ENCODE peak calls at places on chromosomes 6 and 20, in five cellular contexts. I is SK-N-SH, D is H1, A is prostate gland, B is spleen. J is an unnamed sample.

GRCh38 chr20:3248167-3248992 is 9.4 kb upstream of the SLC4A11 start:
- DNase-seq in B (peak), D (no peak), I (no peak), A (no peak), J (peak)

GRCh38 chr20:48098099-48098498 is 312.8 kb upstream of the SULF2 start:
- DNase-seq in I (no peak), D (no peak), B (no peak), A (no peak), J (no peak)

GRCh38 chr20:61516398-61517208 is 264.5 kb downstream of the CDH4 start:
- DNase-seq in A (no peak), B (peak), D (no peak), I (no peak), J (no peak)

GRCh38 chr20:62894261-62894660 is 32.0 kb downstream of the DIDO1 start:
- DNase-seq in I (no peak), D (no peak), B (no peak), A (no peak), J (no peak)

GRCh38 chr6:83436674-83437073 is 5.8 kb upstream of the ME1 start:
- DNase-seq in I (no peak), A (no peak), B (no peak), D (no peak), J (no peak)

GRCh38 chr20:25065625-25066338 is 7.8 kb upstream of the ACSS1 start:
- DNase-seq in B (peak), A (peak), D (no peak), I (peak), J (peak)

GRCh38 chr6:39206250-39206721 is 23.0 kb downstream of the KCNK5 start:
- DNase-seq in D (no peak), B (no peak), I (no peak), A (no peak), J (peak)

GRCh38 chr20:13105864-13106457 is 97.2 kb downstream of the SPTLC3 start:
- DNase-seq in I (peak), A (no peak), B (no peak), D (no peak), J (no peak)

GRCh38 chr6:134063966-134064445 is 11.6 kb upstream of the SLC2A12 start:
- DNase-seq in D (no peak), I (peak), B (no peak), A (peak), J (peak)

GRCh38 chr6:100554228-100554627 is 89.5 kb upstream of the SIM1 start:
- DNase-seq in A (no peak), B (no peak), D (no peak), I (no peak), J (no peak)

GRCh38 chr6:45574885-45575284 is 197.2 kb upstream of the SUPT3H start:
- DNase-seq in D (no peak), A (no peak), I (no peak), B (no peak), J (no peak)

GRCh38 chr6:21278078-21278790 is 315.3 kb upstream of the SOX4 start:
- DNase-seq in I (no peak), B (no peak), D (no peak), A (no peak), J (no peak)

GRCh38 chr6:25652007-25652515 is at the start of gene SCGN:
- DNase-seq in D (peak), I (peak), A (peak), B (no peak), J (peak)

GRCh38 chr20:37276494-37277252 is 12.8 kb upstream of the MANBAL start:
- DNase-seq in I (peak), A (peak), B (no peak), D (no peak), J (peak)

GRCh38 chr6:90523779-90524310 is 63.0 kb downstream of the MAP3K7 start:
- DNase-seq in A (no peak), D (no peak), B (no peak), I (no peak), J (no peak)

GRCh38 chr20:58515240-58516212 is at the start of gene APCDD1L:
- DNase-seq in A (no peak), D (peak), I (no peak), B (no peak), J (no peak)
- H3K4me3 ChIP-seq in A (peak), D (peak), I (no peak), B (no peak), J (peak)

DNA sequence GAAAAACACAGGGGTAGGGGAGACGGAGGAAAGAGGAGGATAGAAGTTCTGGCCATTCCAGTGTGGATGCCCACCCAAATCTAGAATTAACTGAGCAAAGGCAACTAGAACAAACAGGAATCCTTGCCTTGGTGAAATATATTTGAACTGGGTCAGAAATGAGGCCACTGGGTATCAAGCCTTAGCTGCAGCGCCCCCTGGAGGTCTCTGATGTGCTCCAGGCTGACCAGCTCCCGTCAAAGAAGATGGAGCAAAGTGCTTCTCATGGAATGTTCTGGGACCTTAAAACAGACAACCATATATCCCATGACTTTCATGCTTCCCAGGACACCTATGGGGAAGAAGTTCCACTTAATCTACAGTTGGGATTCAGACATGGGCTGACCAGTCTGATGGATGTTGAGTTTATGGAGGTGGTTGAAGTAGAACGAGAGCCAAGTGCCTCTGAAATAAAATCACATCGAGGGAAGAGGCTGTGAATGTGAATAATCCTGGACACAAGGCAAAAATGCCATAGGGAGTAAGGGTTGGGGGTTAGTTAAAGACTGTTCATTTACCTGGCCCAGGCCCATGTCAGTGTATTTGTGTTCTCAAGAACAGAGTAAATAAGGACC is 50.4 kb downstream of the HLA-DPB1 start:
- DNase-seq in I (peak), B (peak), A (peak), D (no peak), J (peak)
- TF ChIP-seq CTCF in I (peak), B (peak), A (peak), D (peak), J (peak)

GRCh38 chr6:121932071-121933009 is 467.1 kb upstream of the HSF2 start:
- DNase-seq in A (no peak), B (no peak), D (peak), I (peak), J (no peak)
- TF ChIP-seq POLR2AphosphoS5 in A (no peak), B (no peak), D (no peak), I (peak), J (no peak)

DNA sequence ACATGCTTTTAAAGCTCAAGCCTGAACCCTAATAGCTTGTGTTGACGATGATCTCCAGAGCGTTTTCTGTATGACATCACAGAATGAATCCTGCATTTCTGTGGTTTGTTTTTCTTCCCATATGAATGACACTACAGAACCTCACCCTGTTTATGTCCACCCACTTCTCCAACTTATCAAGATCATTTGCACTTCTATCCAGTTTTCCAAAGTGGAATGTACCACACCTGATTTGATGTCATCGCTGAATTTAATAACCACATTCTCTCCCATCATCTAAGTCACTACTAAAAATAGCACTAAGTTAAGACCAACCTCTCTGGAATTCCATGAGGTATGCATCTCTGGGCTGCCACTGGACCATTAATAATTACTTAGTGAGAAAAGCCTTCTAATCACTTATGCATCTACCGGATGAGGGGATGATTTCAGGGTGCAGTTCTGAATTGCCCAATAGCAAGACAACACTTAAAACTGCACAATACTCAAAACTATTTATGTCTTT is 33.3 kb upstream of the CITED2 start:
- DNase-seq in I (no peak), A (no peak), D (no peak), B (no peak), J (no peak)
- H3K4me3 ChIP-seq in I (peak), A (no peak), D (no peak), B (no peak), J (no peak)

GRCh38 chr6:27156874-27157460 is 90.5 kb upstream of the PRSS16 start:
- DNase-seq in D (no peak), I (no peak), A (no peak), B (no peak), J (no peak)

GRCh38 chr6:27158316-27158643 is 89.2 kb upstream of the PRSS16 start:
- DNase-seq in D (no peak), I (no peak), B (no peak), A (no peak), J (no peak)

GRCh38 chr6:27154696-27155095 is 92.8 kb upstream of the PRSS16 start:
- DNase-seq in I (no peak), D (no peak), B (no peak), A (no peak), J (no peak)

GRCh38 chr6:27159725-27160124 is 87.8 kb upstream of the PRSS16 start:
- DNase-seq in A (no peak), D (no peak), I (no peak), B (no peak), J (no peak)

GRCh38 chr6:27157461-27158315 is 89.8 kb upstream of the PRSS16 start:
- DNase-seq in A (peak), D (no peak), B (peak), I (no peak), J (peak)
- TF ChIP-seq CTCF in A (no peak), D (peak), B (peak), I (peak), J (no peak)

GRCh38 chr6:2823104-2823850 is 18.4 kb downstream of the SERPINB1 start:
- DNase-seq in I (no peak), A (no peak), D (no peak), B (no peak), J (no peak)
- TF ChIP-seq POLR2AphosphoS5 in I (no peak), A (no peak), D (no peak), B (no peak), J (peak)

DNA sequence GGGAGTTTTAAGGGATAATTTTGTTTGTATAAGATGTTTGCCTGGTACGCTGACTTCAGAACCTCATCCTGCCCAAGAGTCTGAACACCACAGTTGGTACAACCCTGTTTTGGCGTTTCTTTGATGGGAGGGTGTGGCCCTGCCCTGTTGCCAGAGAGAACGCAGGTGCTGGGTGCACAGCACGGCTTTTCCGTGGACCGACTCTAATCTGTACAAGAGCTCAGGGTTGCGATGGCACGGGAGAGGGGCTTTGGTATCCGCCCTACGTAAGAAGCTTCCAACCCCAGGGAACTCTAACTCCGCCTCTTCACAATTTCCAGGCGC is 1.3 kb downstream of the CYP24A1 start:
- DNase-seq in I (no peak), A (no peak), D (no peak), B (no peak), J (no peak)
- H3K4me3 ChIP-seq in I (peak), A (no peak), D (peak), B (no peak), J (no peak)

DNA sequence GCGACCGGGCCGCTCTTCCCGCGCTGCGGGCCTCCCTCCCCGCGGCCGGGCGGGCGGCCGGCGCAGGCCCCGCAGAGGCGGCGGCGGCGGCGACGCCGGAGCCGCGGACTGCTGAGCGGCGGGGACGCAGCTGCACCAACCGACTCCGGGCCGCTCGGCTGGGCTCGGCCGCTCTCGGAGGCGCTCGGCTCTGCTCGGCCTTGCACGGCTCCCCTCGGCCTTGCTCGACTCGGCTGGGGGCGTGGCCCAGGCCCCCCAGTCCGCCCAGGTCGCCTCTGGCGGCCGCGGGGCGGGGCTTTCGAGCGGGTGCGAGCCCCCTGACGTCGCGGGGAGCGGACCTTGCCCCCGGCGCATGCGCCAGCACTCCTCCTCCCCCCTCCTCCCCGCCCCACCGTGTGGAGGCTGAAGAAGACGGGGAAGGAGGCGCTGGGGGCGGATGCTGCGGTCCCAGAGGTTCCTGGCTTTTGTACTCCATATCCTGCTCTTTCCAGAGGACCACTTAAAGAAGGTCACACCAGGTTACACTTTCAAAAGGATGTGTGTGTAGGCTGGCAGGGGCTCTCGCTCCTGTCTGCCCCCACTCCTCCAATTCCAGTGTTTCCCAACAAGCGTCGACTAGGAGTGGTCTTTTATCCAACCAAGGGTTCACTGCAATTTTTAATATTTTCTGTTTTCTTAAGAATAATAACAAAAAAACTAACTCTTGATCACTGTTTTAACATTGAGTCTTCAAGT is at the start of gene ZHX3:
- DNase-seq in I (peak), D (peak), B (peak), A (peak), J (peak)
- TF ChIP-seq CTCF in I (no peak), D (no peak), B (no peak), A (no peak), J (no peak)

DNA sequence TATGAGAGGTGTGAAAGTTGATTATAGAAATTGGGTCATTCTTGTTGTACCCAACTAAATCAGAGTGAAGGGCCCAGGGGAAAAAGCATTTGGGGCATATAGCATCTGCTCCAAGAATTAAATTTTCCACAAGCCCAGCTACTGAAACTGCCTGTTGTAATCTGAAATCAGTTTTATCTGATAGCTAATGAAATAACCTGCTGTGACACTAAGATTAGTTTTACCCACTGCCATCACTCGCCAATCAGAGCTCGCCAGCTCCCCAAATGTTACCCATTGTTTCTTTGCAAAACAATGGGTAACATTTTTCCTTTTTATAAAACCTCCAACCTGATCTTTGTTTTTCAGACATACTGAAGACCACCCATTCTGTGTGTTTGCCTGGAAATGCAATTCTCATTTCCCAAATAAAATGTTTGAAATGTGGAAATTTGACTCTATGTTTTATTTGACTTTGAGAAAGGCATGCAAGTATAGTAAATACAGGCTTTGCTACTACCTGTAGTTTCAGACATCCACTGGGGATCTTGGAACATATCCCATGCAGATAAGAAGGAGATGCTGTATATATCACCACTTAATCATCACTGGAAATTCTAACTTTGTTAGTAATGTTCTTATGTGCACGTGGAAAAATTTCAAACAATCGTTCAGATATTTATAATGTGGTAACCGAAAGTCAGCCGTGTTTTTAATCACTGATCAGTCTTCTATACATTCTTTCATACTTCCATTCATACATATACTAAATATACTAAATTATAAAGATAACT is 6.3 kb upstream of the AHI1 start:
- DNase-seq in A (no peak), I (peak), D (no peak), B (no peak), J (no peak)
- TF ChIP-seq POLR2AphosphoS5 in A (no peak), I (no peak), D (no peak), B (no peak), J (no peak)

GRCh38 chr6:33192105-33192646 is at the start of gene COL11A2:
- DNase-seq in D (no peak), I (peak), A (no peak), B (peak), J (no peak)

GRCh38 chr6:33192671-33193602 is 670 bp upstream of the COL11A2 start:
- DNase-seq in I (peak), B (peak), D (no peak), A (no peak), J (no peak)

GRCh38 chr6:33189625-33190024 is 2.6 kb downstream of the COL11A2 start:
- DNase-seq in I (no peak), A (no peak), D (no peak), B (no peak), J (no peak)

GRCh38 chr6:33190504-33191107 is 1.7 kb downstream of the COL11A2 start:
- DNase-seq in A (no peak), I (no peak), D (no peak), B (no peak), J (no peak)

GRCh38 chr6:33191383-33192104 is 723 bp downstream of the COL11A2 start:
- DNase-seq in A (no peak), D (no peak), I (peak), B (no peak), J (no peak)
- H3K4me3 ChIP-seq in A (no peak), D (peak), I (no peak), B (no peak), J (no peak)

J was measured in stomach.